ENCODE peak calls at places on chromosomes 13 and 19, in seven cellular contexts. Y, G, K, I, L, O and C are unnamed samples.
A peak's percentile ranks its signal among the peaks of the same experiment; 100 is the strongest.

GRCh38 chr13:73715114-73715909 is 418.9 kb downstream of the KLF12 start:
- DNase-seq in G (no peak), I (no peak), L (no peak), K (no peak), O (no peak), Y (no peak), C (no peak)

GRCh38 chr13:90448466-90449037 is 898.9 kb upstream of the MIR17HG start:
- DNase-seq in O (no peak), L (no peak), I (no peak), Y (peak; percentile 57), K (peak; percentile 12), G (no peak), C (no peak)

GRCh38 chr13:24249586-24249985 is 59.8 kb upstream of the C1QTNF9 start:
- DNase-seq in O (no peak), Y (no peak), L (no peak), G (no peak), I (no peak), K (no peak), C (no peak)

GRCh38 chr19:35290381-35291135 is 1.4 kb upstream of the MAG start:
- DNase-seq in Y (no peak), K (no peak), I (no peak), G (no peak), L (no peak), O (no peak), C (no peak)

GRCh38 chr13:61414136-61414535 is 1.5 kb downstream of the PCDH20 start:
- DNase-seq in G (no peak), O (no peak), K (no peak), Y (no peak), L (no peak), I (no peak), C (no peak)

GRCh38 chr13:25847145-25847544 is 204.7 kb downstream of the SHISA2 start:
- DNase-seq in L (no peak), I (no peak), K (no peak), Y (no peak), G (no peak), O (no peak), C (no peak)

GRCh38 chr13:26605845-26606244 is 48.4 kb downstream of the WASF3 start:
- DNase-seq in G (no peak), I (no peak), K (no peak), O (peak; percentile 21), Y (no peak), L (no peak), C (no peak)

GRCh38 chr13:74870865-74871264 is 611.1 kb downstream of the TBC1D4 start:
- DNase-seq in L (no peak), Y (peak; percentile 18), K (no peak), O (no peak), I (no peak), G (no peak), C (no peak)

GRCh38 chr13:72651196-72651595 is 76.2 kb downstream of the MZT1 start:
- DNase-seq in L (no peak), O (no peak), K (no peak), G (no peak), Y (no peak), I (no peak), C (no peak)

DNA sequence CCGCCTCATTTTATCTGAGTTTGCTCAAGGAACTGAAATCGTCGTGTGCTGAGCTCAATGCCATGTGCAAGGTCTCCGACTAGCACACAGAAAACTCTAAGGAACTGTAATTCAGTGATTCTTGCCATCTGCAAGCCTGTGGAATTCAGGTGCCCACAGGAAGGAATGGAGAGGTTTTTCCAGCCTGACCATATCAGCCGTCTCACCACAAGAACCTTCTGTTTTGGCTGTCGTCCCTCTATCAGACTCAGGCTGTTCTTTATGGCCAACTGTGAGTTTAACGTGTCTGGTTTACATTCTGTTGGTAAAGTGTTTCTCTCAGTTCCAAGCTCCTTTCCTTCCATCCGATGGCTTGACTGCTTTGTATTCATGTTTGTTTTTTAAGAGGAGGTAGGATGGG is 293.5 kb downstream of the SPRY2 start:
- DNase-seq in Y (peak; percentile 82), K (no peak), L (no peak), O (no peak), G (no peak), I (no peak), C (no peak)
- H3K4me1 ChIP-seq in Y (peaks cover 24% of the 10 kb centered on the region), K (peaks cover 22% of the 10 kb centered on the region), L (peaks cover 9% of the 10 kb centered on the region), O (no peaks in the 10 kb centered on the region), G (no peaks in the 10 kb centered on the region), I (peaks cover 9% of the 10 kb centered on the region), C (peaks cover 19% of the 10 kb centered on the region)

GRCh38 chr13:44169018-44169909 is 204.4 kb upstream of the SERP2 start:
- DNase-seq in K (peak; percentile 42), Y (no peak), O (no peak), I (no peak), L (no peak), G (no peak), C (no peak)

GRCh38 chr13:44170731-44171130 is 202.9 kb upstream of the SERP2 start:
- DNase-seq in Y (no peak), I (no peak), K (no peak), O (no peak), G (no peak), L (no peak), C (no peak)

GRCh38 chr13:44172411-44172810 is 201.2 kb upstream of the SERP2 start:
- DNase-seq in O (no peak), I (no peak), L (no peak), K (no peak), Y (no peak), G (no peak), C (no peak)

GRCh38 chr13:44171861-44172260 is 201.8 kb upstream of the SERP2 start:
- DNase-seq in I (no peak), L (no peak), O (no peak), G (no peak), K (no peak), Y (no peak), C (no peak)

GRCh38 chr13:44171151-44171550 is 202.5 kb upstream of the SERP2 start:
- DNase-seq in G (no peak), K (no peak), I (no peak), O (no peak), L (no peak), Y (no peak), C (no peak)
- H3K4me1 ChIP-seq in G (peaks cover 12% of the 10 kb centered on the region), K (peaks cover 20% of the 10 kb centered on the region), I (no peaks in the 10 kb centered on the region), O (no peaks in the 10 kb centered on the region), L (no peaks in the 10 kb centered on the region), Y (peaks cover 17% of the 10 kb centered on the region), C (no peaks in the 10 kb centered on the region)

GRCh38 chr19:46974181-46974580 is 45.5 kb upstream of the NPAS1 start:
- DNase-seq in G (no peak), O (no peak), I (no peak), K (no peak), L (no peak), Y (no peak), C (no peak)
- H3K4me1 ChIP-seq in G (peaks cover 42% of the 10 kb centered on the region), O (no peaks in the 10 kb centered on the region), I (peaks cover 15% of the 10 kb centered on the region), K (peaks cover 83% of the 10 kb centered on the region), L (peaks cover 19% of the 10 kb centered on the region), Y (peaks cover 28% of the 10 kb centered on the region), C (peaks cover 87% of the 10 kb centered on the region)

GRCh38 chr13:50864492-50864891 is 21.0 kb upstream of the DLEU7 start:
- DNase-seq in L (no peak), O (peak; percentile 19), G (no peak), I (no peak), K (no peak), Y (no peak), C (no peak)
- H3K4me1 ChIP-seq in L (no peaks in the 10 kb centered on the region), O (peaks cover 22% of the 10 kb centered on the region), G (no peaks in the 10 kb centered on the region), I (no peaks in the 10 kb centered on the region), K (no peaks in the 10 kb centered on the region), Y (no peaks in the 10 kb centered on the region), C (no peaks in the 10 kb centered on the region)

GRCh38 chr19:38658462-38659306 is 11.2 kb downstream of the ACTN4 start:
- DNase-seq in K (peak; percentile 99), L (peak; percentile 81), G (peak; percentile 59), O (no peak), I (no peak), Y (peak; percentile 99), C (peak; percentile 74)
- H3K4me1 ChIP-seq in K (peaks cover 85% of the 10 kb centered on the region), L (peaks cover 26% of the 10 kb centered on the region), G (peaks cover 48% of the 10 kb centered on the region), O (peaks cover 10% of the 10 kb centered on the region), I (peaks cover 53% of the 10 kb centered on the region), Y (peaks cover 77% of the 10 kb centered on the region), C (peaks cover 100% of the 10 kb centered on the region)

DNA sequence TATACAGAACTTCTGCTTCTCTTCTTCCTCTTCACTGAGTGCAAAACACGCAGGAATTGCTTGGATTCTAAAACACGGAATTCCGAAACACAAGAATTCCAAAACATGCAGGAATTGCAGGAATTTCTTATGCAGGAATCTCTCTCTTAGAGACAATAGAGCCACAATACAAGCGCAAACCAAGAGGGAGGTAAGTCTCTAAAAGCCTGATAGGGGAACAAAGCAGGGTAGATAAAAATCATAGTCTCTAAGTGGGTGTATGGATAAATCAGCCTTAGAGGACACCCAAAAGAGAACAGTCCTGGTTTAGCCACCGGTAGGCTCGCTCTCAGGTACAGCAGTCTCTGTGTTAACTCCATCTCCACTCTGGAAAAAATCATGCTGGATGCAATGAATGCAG is 112.9 kb downstream of the LHFPL6 start:
- DNase-seq in K (no peak), Y (no peak), I (no peak), G (no peak), O (no peak), L (no peak), C (no peak)
- H3K4me1 ChIP-seq in K (no peaks in the 10 kb centered on the region), Y (no peaks in the 10 kb centered on the region), I (no peaks in the 10 kb centered on the region), G (peaks cover 5% of the 10 kb centered on the region), O (no peaks in the 10 kb centered on the region), L (no peaks in the 10 kb centered on the region), C (peaks cover 28% of the 10 kb centered on the region)

GRCh38 chr19:15289673-15290072 is 42.7 kb downstream of the BRD4 start:
- DNase-seq in G (no peak), K (no peak), O (no peak), L (no peak), I (no peak), Y (no peak), C (no peak)

GRCh38 chr19:15292140-15292539 is 40.2 kb downstream of the BRD4 start:
- DNase-seq in I (no peak), G (no peak), K (no peak), L (no peak), Y (no peak), O (no peak), C (no peak)

GRCh38 chr19:15291666-15292065 is 40.7 kb downstream of the BRD4 start:
- DNase-seq in L (no peak), I (no peak), Y (no peak), K (no peak), G (no peak), O (no peak), C (no peak)

GRCh38 chr19:15290149-15290548 is 42.2 kb downstream of the BRD4 start:
- DNase-seq in O (no peak), Y (no peak), L (no peak), K (no peak), I (no peak), G (no peak), C (no peak)

GRCh38 chr19:15291089-15291488 is 41.2 kb downstream of the BRD4 start:
- DNase-seq in K (no peak), G (no peak), O (no peak), L (no peak), I (no peak), Y (no peak), C (no peak)
- H3K4me1 ChIP-seq in K (peaks cover 60% of the 10 kb centered on the region), G (peaks cover 43% of the 10 kb centered on the region), O (peaks cover 93% of the 10 kb centered on the region), L (peaks cover 21% of the 10 kb centered on the region), I (peaks cover 92% of the 10 kb centered on the region), Y (peaks cover 83% of the 10 kb centered on the region), C (peaks cover 99% of the 10 kb centered on the region)

DNA sequence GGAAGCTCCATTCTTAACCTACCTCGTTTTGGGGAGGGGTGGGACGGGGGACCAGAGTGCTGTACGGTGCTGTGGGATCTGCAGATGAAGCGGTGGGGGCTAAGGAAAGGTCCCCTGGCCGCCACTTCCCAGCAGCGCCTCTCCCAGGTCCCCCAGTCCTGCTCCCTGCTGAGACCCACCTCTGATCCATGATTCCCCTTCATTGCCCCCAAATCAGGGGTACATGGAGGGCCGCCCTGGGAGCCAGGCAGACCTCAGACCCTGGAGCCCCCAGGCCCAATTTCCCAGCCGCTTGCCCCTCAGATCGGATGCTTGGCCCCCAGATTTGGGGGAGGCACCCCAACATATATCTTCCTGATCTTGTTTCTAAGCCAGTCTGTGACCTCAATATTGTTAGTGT is 3.8 kb upstream of the FAM98C start:
- DNase-seq in K (no peak), Y (no peak), I (no peak), G (no peak), O (no peak), L (no peak), C (no peak)
- H3K4me1 ChIP-seq in K (peaks cover 2% of the 10 kb centered on the region), Y (no peaks in the 10 kb centered on the region), I (peaks cover 22% of the 10 kb centered on the region), G (no peaks in the 10 kb centered on the region), O (peaks cover 4% of the 10 kb centered on the region), L (no peaks in the 10 kb centered on the region), C (peaks cover 26% of the 10 kb centered on the region)